ENCODE peak calls at places on chromosomes 11 and 22, in four cellular contexts. One of them, this sample, is unnamed.

GRCh38 chr11:127000291-127000968 is at the start of gene KIRREL3:
- DNase-seq in breast epithelium: no peak
- DNase-seq in endodermal cell: peak; percentile 69
- DNase-seq in naive thymus-derived CD4-positive, alpha-beta T cell: no peak
- DNase-seq in this sample: peak; percentile 64

GRCh38 chr11:64856382-64857227 is 12.2 kb upstream of the CDC42BPG start:
- DNase-seq in breast epithelium: no peak
- DNase-seq in endodermal cell: no peak
- DNase-seq in naive thymus-derived CD4-positive, alpha-beta T cell: no peak
- DNase-seq in this sample: peak; percentile 95

GRCh38 chr22:36358533-36359171 is 29.1 kb downstream of the MYH9 start:
- DNase-seq in breast epithelium: no peak
- DNase-seq in endodermal cell: no peak
- DNase-seq in naive thymus-derived CD4-positive, alpha-beta T cell: no peak
- DNase-seq in this sample: peak; percentile 76

GRCh38 chr11:58616594-58616993 is 5.9 kb upstream of the CNTF start:
- DNase-seq in breast epithelium: no peak
- DNase-seq in endodermal cell: no peak
- DNase-seq in naive thymus-derived CD4-positive, alpha-beta T cell: no peak
- DNase-seq in this sample: no peak

GRCh38 chr11:65884716-65885092 is 3.6 kb downstream of the FIBP start:
- DNase-seq in breast epithelium: no peak
- DNase-seq in endodermal cell: peak; percentile 94
- DNase-seq in naive thymus-derived CD4-positive, alpha-beta T cell: peak; percentile 80
- DNase-seq in this sample: peak; percentile 91

GRCh38 chr11:19753451-19754041 is 40.9 kb downstream of the NAV2 start:
- DNase-seq in breast epithelium: no peak
- DNase-seq in endodermal cell: no peak
- DNase-seq in naive thymus-derived CD4-positive, alpha-beta T cell: no peak
- DNase-seq in this sample: no peak

GRCh38 chr11:70397983-70398833 is at the start of gene CTTN:
- DNase-seq in breast epithelium: peak; percentile 79
- DNase-seq in endodermal cell: peak; percentile 97
- DNase-seq in naive thymus-derived CD4-positive, alpha-beta T cell: peak; percentile 44
- DNase-seq in this sample: peak; percentile 94

GRCh38 chr22:37887610-37888378 is 18.3 kb upstream of the MICALL1 start:
- DNase-seq in breast epithelium: peak; percentile 79
- DNase-seq in endodermal cell: peak; percentile 75
- DNase-seq in naive thymus-derived CD4-positive, alpha-beta T cell: no peak
- DNase-seq in this sample: no peak

GRCh38 chr11:111303476-111303875 is 5.1 kb downstream of the POU2AF3 start:
- DNase-seq in breast epithelium: no peak
- DNase-seq in endodermal cell: no peak
- DNase-seq in naive thymus-derived CD4-positive, alpha-beta T cell: no peak
- DNase-seq in this sample: no peak

GRCh38 chr11:47378011-47378835 is at the start of gene SPI1:
- DNase-seq in breast epithelium: no peak
- DNase-seq in endodermal cell: no peak
- DNase-seq in naive thymus-derived CD4-positive, alpha-beta T cell: no peak
- DNase-seq in this sample: peak; percentile 82
- H3K4me1 ChIP-seq in breast epithelium: no peaks in the 10 kb centered on the region
- H3K4me1 ChIP-seq in endodermal cell: no peaks in the 10 kb centered on the region
- H3K4me1 ChIP-seq in naive thymus-derived CD4-positive, alpha-beta T cell: peaks cover 3% of the 10 kb centered on the region
- H3K4me1 ChIP-seq in this sample: peaks cover 3% of the 10 kb centered on the region

DNA sequence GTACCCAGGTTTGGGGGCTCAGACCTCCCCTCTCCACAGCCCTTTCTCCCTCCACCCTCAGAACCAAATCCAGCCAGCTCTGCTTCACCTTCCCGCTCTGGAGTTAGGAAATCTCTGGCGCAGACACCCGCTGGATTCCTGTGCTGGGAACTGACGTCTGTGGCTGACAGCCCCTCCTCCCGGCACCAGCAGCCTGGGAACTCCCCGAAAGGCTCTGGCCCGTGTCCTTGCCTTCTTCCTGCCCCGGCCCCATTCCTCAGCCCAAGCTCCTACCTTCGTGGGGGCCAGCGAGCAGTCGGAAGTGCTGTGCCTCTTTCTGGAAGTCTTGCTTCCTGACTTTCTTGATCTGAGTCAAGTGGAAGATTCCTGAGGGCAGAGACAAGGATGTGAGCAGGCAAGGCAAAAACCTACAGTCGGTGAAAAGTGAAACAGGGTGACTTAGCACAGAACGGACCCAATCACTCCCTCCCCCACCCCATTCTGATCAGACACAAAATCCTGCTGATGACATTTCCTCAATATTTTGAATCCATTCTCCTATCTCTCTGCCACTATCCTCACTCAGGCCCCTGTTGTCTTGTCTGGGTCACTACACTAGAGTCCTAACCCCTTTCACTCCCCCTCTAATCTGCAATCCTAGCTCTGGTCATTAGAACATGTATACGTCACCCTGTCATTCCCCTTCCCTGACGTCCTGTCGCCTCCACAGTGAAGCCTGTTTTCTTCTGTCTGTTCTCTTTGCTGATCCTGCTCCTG is 34.1 kb downstream of the CHRDL2 start:
- DNase-seq in breast epithelium: peak; percentile 71
- DNase-seq in endodermal cell: peak; percentile 78
- DNase-seq in naive thymus-derived CD4-positive, alpha-beta T cell: no peak
- DNase-seq in this sample: peak; percentile 96
- H3K4me3 ChIP-seq in breast epithelium: no peak overlapping the region
- H3K4me3 ChIP-seq in endodermal cell: no peak overlapping the region
- H3K4me3 ChIP-seq in naive thymus-derived CD4-positive, alpha-beta T cell: no peak overlapping the region
- H3K4me3 ChIP-seq in this sample: no peak overlapping the region

GRCh38 chr22:30308518-30309230 is 18.1 kb downstream of the TBC1D10A start:
- DNase-seq in breast epithelium: no peak
- DNase-seq in endodermal cell: no peak
- DNase-seq in naive thymus-derived CD4-positive, alpha-beta T cell: no peak
- DNase-seq in this sample: no peak
- H3K4me1 ChIP-seq in breast epithelium: peaks cover 79% of the 10 kb centered on the region
- H3K4me1 ChIP-seq in endodermal cell: peaks cover under 1% of the 10 kb centered on the region
- H3K4me1 ChIP-seq in naive thymus-derived CD4-positive, alpha-beta T cell: peaks cover 93% of the 10 kb centered on the region
- H3K4me1 ChIP-seq in this sample: peaks cover 90% of the 10 kb centered on the region

DNA sequence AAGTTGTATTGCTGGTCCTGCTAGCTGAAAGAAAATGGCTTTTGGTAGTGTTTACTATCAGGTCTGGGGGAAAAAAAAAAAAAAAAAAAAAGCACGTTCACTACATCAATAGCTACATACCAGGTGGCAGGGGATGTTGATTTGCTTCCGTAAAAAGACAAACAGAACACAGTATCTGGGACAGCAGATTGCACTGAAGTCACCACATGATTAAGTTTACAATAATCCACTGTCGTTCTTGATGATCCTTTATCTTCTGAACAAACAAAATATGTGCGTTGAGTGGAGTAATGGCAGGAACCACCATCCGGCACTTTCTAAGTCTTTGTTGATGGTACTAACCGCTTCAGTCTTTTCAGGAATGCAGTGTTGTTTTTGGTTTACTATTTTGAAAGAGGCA is 48.7 kb downstream of the DDX6 start:
- DNase-seq in breast epithelium: no peak
- DNase-seq in endodermal cell: no peak
- DNase-seq in naive thymus-derived CD4-positive, alpha-beta T cell: no peak
- DNase-seq in this sample: no peak
- H3K4me3 ChIP-seq in breast epithelium: no peak overlapping the region
- H3K4me3 ChIP-seq in endodermal cell: no peak overlapping the region
- H3K4me3 ChIP-seq in naive thymus-derived CD4-positive, alpha-beta T cell: no peak overlapping the region
- H3K4me3 ChIP-seq in this sample: no peak overlapping the region

This sample was measured in kidney.